ENCODE peak calls at places on chromosome 4, in nine cellular contexts. N, K, J, R, A, O, U, Q and W are unnamed samples.
A peak's percentile ranks its signal among the peaks of the same experiment; 100 is the strongest.

GRCh38 chr4:152680988-152681731 is 1.4 kb upstream of the TMEM154 start:
- DNase-seq in N (peak; percentile 83), K (no peak), J (no peak), R (no peak), A (no peak), O (no peak), U (peak; percentile 79), Q (no peak), W (no peak)

GRCh38 chr4:11297627-11298026 is 131.1 kb downstream of the HS3ST1 start:
- DNase-seq in N (no peak), K (no peak), J (no peak), R (no peak), A (no peak), O (no peak), U (no peak), Q (no peak), W (no peak)

GRCh38 chr4:176638992-176639391 is 153.7 kb downstream of the VEGFC start:
- DNase-seq in N (peak; percentile 52), K (no peak), J (no peak), R (no peak), A (no peak), O (no peak), U (no peak), Q (no peak), W (no peak)

GRCh38 chr4:1207603-1208265 is 35.4 kb upstream of the SPON2 start:
- DNase-seq in N (peak; percentile 77), K (peak; percentile 73), J (no peak), R (peak; percentile 72), A (no peak), O (peak; percentile 66), U (peak; percentile 58), Q (no peak), W (no peak)

GRCh38 chr4:188015025-188015778 is 19.6 kb downstream of the ZFP42 start:
- DNase-seq in N (no peak), K (no peak), J (no peak), R (no peak), A (no peak), O (no peak), U (no peak), Q (no peak), W (no peak)

GRCh38 chr4:7651461-7651921 is 216.8 kb upstream of the PSAPL1 start:
- DNase-seq in N (peak; percentile 18), K (no peak), J (no peak), R (peak; percentile 76), A (peak; percentile 49), O (no peak), U (peak; percentile 93), Q (no peak), W (no peak)

GRCh38 chr4:185256444-185256843 is 47.0 kb downstream of the SNX25 start:
- DNase-seq in N (peak; percentile 74), K (no peak), J (no peak), R (no peak), A (no peak), O (no peak), U (peak; percentile 73), Q (no peak), W (no peak)

GRCh38 chr4:115851918-115852766 is 738.7 kb upstream of the NDST4 start:
- DNase-seq in N (peak; percentile 56), K (peak; percentile 44), J (no peak), R (peak; percentile 66), A (peak; percentile 84), O (peak; percentile 67), U (no peak), Q (peak; percentile 44), W (peak; percentile 71)

GRCh38 chr4:11542952-11543351 is 114.3 kb upstream of the HS3ST1 start:
- DNase-seq in N (no peak), K (no peak), J (no peak), R (no peak), A (no peak), O (no peak), U (no peak), Q (no peak), W (no peak)

GRCh38 chr4:22019676-22020075 is 71.1 kb upstream of the KCNIP4 start:
- DNase-seq in N (peak; percentile 80), K (no peak), J (no peak), R (no peak), A (no peak), O (no peak), U (no peak), Q (no peak), W (no peak)

GRCh38 chr4:23135792-23136645 is 443.3 kb downstream of the GBA3 start:
- DNase-seq in N (peak; percentile 25), K (no peak), J (no peak), R (no peak), A (peak; percentile 73), O (no peak), U (no peak), Q (peak; percentile 4), W (peak; percentile 49)

GRCh38 chr4:177461606-177462005 is 19.4 kb upstream of the AGA start:
- DNase-seq in N (peak; percentile 55), K (no peak), J (no peak), R (no peak), A (no peak), O (no peak), U (no peak), Q (no peak), W (no peak)

GRCh38 chr4:104447346-104447745 is 47.3 kb downstream of the CXXC4 start:
- DNase-seq in N (no peak), K (no peak), J (no peak), R (no peak), A (no peak), O (no peak), U (no peak), Q (no peak), W (no peak)

GRCh38 chr4:87011340-87012034 is 76.7 kb downstream of the AFF1 start:
- DNase-seq in N (peak; percentile 95), K (no peak), J (no peak), R (no peak), A (no peak), O (no peak), U (no peak), Q (no peak), W (no peak)

GRCh38 chr4:176340871-176341685 is 21.3 kb downstream of the SPCS3 start:
- DNase-seq in N (peak; percentile 72), K (no peak), J (no peak), R (no peak), A (peak; percentile 55), O (no peak), U (no peak), Q (no peak), W (peak; percentile 36)

GRCh38 chr4:985123-985830 is 1.6 kb upstream of the IDUA start:
- DNase-seq in N (peak; percentile 77), K (peak; percentile 81), J (no peak), R (peak; percentile 82), A (peak; percentile 82), O (peak; percentile 88), U (no peak), Q (no peak), W (no peak)

GRCh38 chr4:11623726-11624037 is 195.0 kb upstream of the HS3ST1 start:
- DNase-seq in N (no peak), K (no peak), J (no peak), R (peak; percentile 59), A (peak; percentile 54), O (peak; percentile 77), U (no peak), Q (no peak), W (peak; percentile 38)

GRCh38 chr4:2787230-2788100 is 5.4 kb upstream of the SH3BP2 start:
- DNase-seq in N (no peak), K (peak; percentile 73), J (no peak), R (peak; percentile 61), A (no peak), O (peak; percentile 35), U (no peak), Q (no peak), W (peak; percentile 35)

GRCh38 chr4:9988349-9988748 is 32.9 kb downstream of the SLC2A9 start:
- DNase-seq in N (peak; percentile 53), K (no peak), J (no peak), R (no peak), A (no peak), O (no peak), U (no peak), Q (no peak), W (no peak)

GRCh38 chr4:14958436-14958835 is 43.8 kb upstream of the CPEB2 start:
- DNase-seq in N (no peak), K (no peak), J (no peak), R (no peak), A (no peak), O (no peak), U (no peak), Q (no peak), W (no peak)

GRCh38 chr4:21507439-21507838 is 441.1 kb downstream of the KCNIP4 start:
- DNase-seq in N (peak; percentile 40), K (no peak), J (no peak), R (no peak), A (peak; percentile 10), O (no peak), U (no peak), Q (no peak), W (peak; percentile 30)

GRCh38 chr4:165006886-165007285 is 24.9 kb upstream of the TRIM60 start:
- DNase-seq in N (no peak), K (no peak), J (no peak), R (no peak), A (no peak), O (no peak), U (no peak), Q (no peak), W (no peak)

GRCh38 chr4:170256807-170257206 is 167.1 kb upstream of the AADAT start:
- DNase-seq in N (no peak), K (no peak), J (no peak), R (no peak), A (peak; percentile 11), O (no peak), U (no peak), Q (no peak), W (no peak)

GRCh38 chr4:169070071-169070894 is 60.2 kb upstream of the CBR4 start:
- DNase-seq in N (peak; percentile 96), K (peak; percentile 66), J (no peak), R (no peak), A (peak; percentile 70), O (peak; percentile 72), U (peak; percentile 90), Q (no peak), W (no peak)
- H3K36me3 ChIP-seq in N (no peaks in the 10 kb centered on the region), K (no peaks in the 10 kb centered on the region), J (no peaks in the 10 kb centered on the region), R (no peaks in the 10 kb centered on the region), A (no peaks in the 10 kb centered on the region), O (no peaks in the 10 kb centered on the region), U (no peaks in the 10 kb centered on the region), Q (no peaks in the 10 kb centered on the region), W (no peaks in the 10 kb centered on the region)

GRCh38 chr4:47835489-47835888 is 2.4 kb downstream of the CORIN start:
- DNase-seq in N (peak; percentile 20), K (no peak), J (no peak), R (no peak), A (no peak), O (no peak), U (no peak), Q (no peak), W (no peak)
- H3K27ac ChIP-seq in N (no peak overlapping the region), K (no peak overlapping the region), J (no peak overlapping the region), R (no peak overlapping the region), A (no peak overlapping the region), O (no peak overlapping the region), U (no peak overlapping the region), Q (no peak overlapping the region), W (no peak overlapping the region)

GRCh38 chr4:6620296-6620695 is 20.2 kb upstream of the MRFAP1 start:
- DNase-seq in N (no peak), K (peak; percentile 20), J (no peak), R (no peak), A (no peak), O (no peak), U (no peak), Q (no peak), W (no peak)
- H3K36me3 ChIP-seq in N (no peaks in the 10 kb centered on the region), K (peaks cover 1% of the 10 kb centered on the region), J (peaks cover 58% of the 10 kb centered on the region), R (peaks cover 26% of the 10 kb centered on the region), A (no peaks in the 10 kb centered on the region), O (peaks cover 42% of the 10 kb centered on the region), U (peaks cover 4% of the 10 kb centered on the region), Q (peaks cover 48% of the 10 kb centered on the region), W (no peaks in the 10 kb centered on the region)

GRCh38 chr4:99437686-99438577 is 2.8 kb upstream of the ADH7 start:
- DNase-seq in N (peak; percentile 16), K (no peak), J (no peak), R (no peak), A (no peak), O (no peak), U (no peak), Q (no peak), W (no peak)
- H3K27ac ChIP-seq in N (no peak overlapping the region), K (no peak overlapping the region), J (no peak overlapping the region), R (no peak overlapping the region), A (no peak overlapping the region), O (peak overlapping the region; percentile 2), U (no peak overlapping the region), Q (no peak overlapping the region), W (no peak overlapping the region)